ENCODE peak calls at places on chromosomes 7 and 10, in six cellular contexts. One of them, this sample, is unnamed. For H3K4me1, the result is how much of the 10 kb centered on the place peaks cover.

GRCh38 chr10:7409732-7410168 is 1.1 kb downstream of the SFMBT2 start:
- DNase-seq in spleen: no peak
- DNase-seq in Panc1: no peak
- DNase-seq in HCT116: no peak
- DNase-seq in SK-N-SH: peak
- DNase-seq in endothelial cell of umbilical vein: no peak
- DNase-seq in this sample: no peak

GRCh38 chr10:23021430-23021829 is 73.9 kb upstream of the MSRB2 start:
- DNase-seq in spleen: no peak
- DNase-seq in Panc1: no peak
- DNase-seq in HCT116: no peak
- DNase-seq in SK-N-SH: no peak
- DNase-seq in endothelial cell of umbilical vein: no peak
- DNase-seq in this sample: no peak

GRCh38 chr10:102629661-102630614 is 14.3 kb upstream of the TRIM8 start:
- DNase-seq in spleen: peak
- DNase-seq in Panc1: no peak
- DNase-seq in HCT116: no peak
- DNase-seq in SK-N-SH: no peak
- DNase-seq in endothelial cell of umbilical vein: peak
- DNase-seq in this sample: no peak

GRCh38 chr7:36961691-36962090 is 237.4 kb upstream of the AOAH start:
- DNase-seq in spleen: no peak
- DNase-seq in Panc1: no peak
- DNase-seq in HCT116: no peak
- DNase-seq in SK-N-SH: no peak
- DNase-seq in endothelial cell of umbilical vein: no peak
- DNase-seq in this sample: no peak

GRCh38 chr10:96416643-96417042 is 57.8 kb upstream of the OPALIN start:
- DNase-seq in spleen: no peak
- DNase-seq in Panc1: no peak
- DNase-seq in HCT116: no peak
- DNase-seq in SK-N-SH: no peak
- DNase-seq in endothelial cell of umbilical vein: no peak
- DNase-seq in this sample: peak

GRCh38 chr10:13634207-13634606 is 47.4 kb downstream of the PRPF18 start:
- DNase-seq in spleen: no peak
- DNase-seq in Panc1: no peak
- DNase-seq in HCT116: no peak
- DNase-seq in SK-N-SH: no peak
- DNase-seq in endothelial cell of umbilical vein: no peak
- DNase-seq in this sample: no peak

GRCh38 chr7:12889391-12889790 is 202.0 kb downstream of the ARL4A start:
- DNase-seq in spleen: no peak
- DNase-seq in Panc1: no peak
- DNase-seq in HCT116: no peak
- DNase-seq in SK-N-SH: no peak
- DNase-seq in endothelial cell of umbilical vein: no peak
- DNase-seq in this sample: no peak

GRCh38 chr10:73529089-73529832 is 33.4 kb upstream of the PPP3CB start:
- DNase-seq in spleen: no peak
- DNase-seq in Panc1: peak
- DNase-seq in HCT116: peak
- DNase-seq in SK-N-SH: peak
- DNase-seq in endothelial cell of umbilical vein: peak
- DNase-seq in this sample: no peak

GRCh38 chr10:124074471-124075109 is 18.8 kb downstream of the CHST15 start:
- DNase-seq in spleen: peak
- DNase-seq in Panc1: no peak
- DNase-seq in HCT116: no peak
- DNase-seq in SK-N-SH: no peak
- DNase-seq in endothelial cell of umbilical vein: no peak
- DNase-seq in this sample: no peak

GRCh38 chr10:22505923-22506685 is 160.8 kb downstream of the SPAG6 start:
- DNase-seq in spleen: peak
- DNase-seq in Panc1: no peak
- DNase-seq in HCT116: no peak
- DNase-seq in SK-N-SH: no peak
- DNase-seq in endothelial cell of umbilical vein: no peak
- DNase-seq in this sample: no peak

GRCh38 chr7:16356241-16356958 is 64.9 kb downstream of the CRPPA start:
- DNase-seq in spleen: no peak
- DNase-seq in Panc1: no peak
- DNase-seq in HCT116: no peak
- DNase-seq in SK-N-SH: peak
- DNase-seq in endothelial cell of umbilical vein: no peak
- DNase-seq in this sample: no peak

GRCh38 chr7:22654836-22655235 is 72.2 kb upstream of the IL6 start:
- DNase-seq in spleen: no peak
- DNase-seq in Panc1: no peak
- DNase-seq in HCT116: no peak
- DNase-seq in SK-N-SH: no peak
- DNase-seq in endothelial cell of umbilical vein: no peak
- DNase-seq in this sample: no peak

GRCh38 chr7:116195451-116195850 is 14.9 kb upstream of the TES start:
- DNase-seq in spleen: no peak
- DNase-seq in Panc1: no peak
- DNase-seq in HCT116: no peak
- DNase-seq in SK-N-SH: no peak
- DNase-seq in endothelial cell of umbilical vein: peak
- DNase-seq in this sample: no peak

GRCh38 chr10:77236700-77237099 is 400.9 kb downstream of the KCNMA1 start:
- DNase-seq in spleen: no peak
- DNase-seq in Panc1: no peak
- DNase-seq in HCT116: no peak
- DNase-seq in SK-N-SH: no peak
- DNase-seq in endothelial cell of umbilical vein: no peak
- DNase-seq in this sample: no peak

GRCh38 chr10:69088471-69088769 is 517 bp downstream of the SRGN start:
- DNase-seq in spleen: no peak
- DNase-seq in Panc1: no peak
- DNase-seq in HCT116: no peak
- DNase-seq in SK-N-SH: no peak
- DNase-seq in endothelial cell of umbilical vein: no peak
- DNase-seq in this sample: no peak

DNA sequence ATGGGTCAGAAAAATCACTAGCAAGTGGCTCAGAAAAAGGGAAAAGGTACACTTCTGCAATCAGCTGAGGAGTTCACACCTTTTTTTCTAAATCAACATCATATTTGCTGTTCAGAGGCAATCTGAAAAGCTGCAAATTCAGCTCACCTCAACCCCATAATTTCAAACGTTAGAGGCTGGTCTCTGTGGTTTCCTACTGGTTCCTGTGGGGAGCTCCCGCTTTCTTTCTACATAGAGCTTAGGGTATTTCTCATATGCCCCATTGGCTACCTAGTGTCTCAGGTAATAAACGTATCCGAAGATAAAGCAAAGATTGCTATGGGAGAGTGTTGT is 5.2 kb upstream of the ZNF22 start:
- DNase-seq in spleen: no peak
- DNase-seq in Panc1: no peak
- DNase-seq in HCT116: no peak
- DNase-seq in SK-N-SH: no peak
- DNase-seq in endothelial cell of umbilical vein: no peak
- DNase-seq in this sample: peak
- H3K4me1 ChIP-seq in spleen: under half
- H3K4me1 ChIP-seq in Panc1: under half
- H3K4me1 ChIP-seq in HCT116: under half
- H3K4me1 ChIP-seq in SK-N-SH: under half
- H3K4me1 ChIP-seq in endothelial cell of umbilical vein: under half
- H3K4me1 ChIP-seq in this sample: half or more

DNA sequence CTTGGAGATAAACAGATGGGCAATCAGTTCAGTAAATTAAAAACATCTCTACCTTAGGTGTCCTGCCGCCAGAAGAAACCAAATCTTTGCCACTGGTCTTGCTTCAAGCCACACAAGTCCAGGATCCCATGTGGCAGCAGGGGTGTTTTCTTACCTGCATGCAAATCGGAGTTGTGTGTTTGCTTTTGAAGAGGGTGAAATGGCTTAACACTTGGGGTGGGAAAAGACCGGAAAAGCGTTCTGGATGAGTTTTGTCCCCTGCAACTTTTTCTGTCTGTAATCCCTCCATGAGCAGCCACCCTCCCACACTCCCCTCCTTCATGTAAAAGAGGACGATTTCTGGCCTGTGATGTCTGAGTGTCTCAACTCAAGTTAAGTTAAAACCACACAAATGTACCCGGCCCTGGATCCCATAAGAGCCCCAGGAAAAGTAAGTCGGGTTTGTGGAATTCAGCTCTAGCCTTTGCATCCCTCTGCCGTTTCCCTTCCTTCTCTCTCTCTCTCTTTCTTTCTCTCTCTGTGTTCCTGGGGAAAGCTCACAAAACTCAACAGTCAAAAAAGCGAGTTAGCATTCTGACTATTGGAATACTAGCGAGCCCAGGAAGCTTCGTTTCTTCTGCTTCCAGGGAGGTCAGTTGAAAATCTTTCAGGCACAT is 178.5 kb downstream of the TCF7L2 start:
- DNase-seq in spleen: no peak
- DNase-seq in Panc1: no peak
- DNase-seq in HCT116: no peak
- DNase-seq in SK-N-SH: no peak
- DNase-seq in endothelial cell of umbilical vein: no peak
- DNase-seq in this sample: no peak
- H3K27ac ChIP-seq in spleen: peak
- H3K27ac ChIP-seq in Panc1: peak
- H3K27ac ChIP-seq in HCT116: no peak
- H3K27ac ChIP-seq in SK-N-SH: no peak
- H3K27ac ChIP-seq in endothelial cell of umbilical vein: no peak
- H3K27ac ChIP-seq in this sample: peak

GRCh38 chr7:620052-620451 is 100.4 kb upstream of the PDGFA start:
- DNase-seq in spleen: no peak
- DNase-seq in Panc1: no peak
- DNase-seq in HCT116: no peak
- DNase-seq in SK-N-SH: no peak
- DNase-seq in endothelial cell of umbilical vein: peak
- DNase-seq in this sample: no peak

GRCh38 chr7:620885-621284 is 101.2 kb upstream of the PDGFA start:
- DNase-seq in spleen: no peak
- DNase-seq in Panc1: no peak
- DNase-seq in HCT116: no peak
- DNase-seq in SK-N-SH: no peak
- DNase-seq in endothelial cell of umbilical vein: no peak
- DNase-seq in this sample: no peak

GRCh38 chr7:619356-619840 is 99.8 kb upstream of the PDGFA start:
- DNase-seq in spleen: peak
- DNase-seq in Panc1: no peak
- DNase-seq in HCT116: no peak
- DNase-seq in SK-N-SH: no peak
- DNase-seq in endothelial cell of umbilical vein: no peak
- DNase-seq in this sample: no peak

GRCh38 chr7:617614-618538 is 98.2 kb upstream of the PDGFA start:
- DNase-seq in spleen: peak
- DNase-seq in Panc1: no peak
- DNase-seq in HCT116: no peak
- DNase-seq in SK-N-SH: no peak
- DNase-seq in endothelial cell of umbilical vein: no peak
- DNase-seq in this sample: no peak

DNA sequence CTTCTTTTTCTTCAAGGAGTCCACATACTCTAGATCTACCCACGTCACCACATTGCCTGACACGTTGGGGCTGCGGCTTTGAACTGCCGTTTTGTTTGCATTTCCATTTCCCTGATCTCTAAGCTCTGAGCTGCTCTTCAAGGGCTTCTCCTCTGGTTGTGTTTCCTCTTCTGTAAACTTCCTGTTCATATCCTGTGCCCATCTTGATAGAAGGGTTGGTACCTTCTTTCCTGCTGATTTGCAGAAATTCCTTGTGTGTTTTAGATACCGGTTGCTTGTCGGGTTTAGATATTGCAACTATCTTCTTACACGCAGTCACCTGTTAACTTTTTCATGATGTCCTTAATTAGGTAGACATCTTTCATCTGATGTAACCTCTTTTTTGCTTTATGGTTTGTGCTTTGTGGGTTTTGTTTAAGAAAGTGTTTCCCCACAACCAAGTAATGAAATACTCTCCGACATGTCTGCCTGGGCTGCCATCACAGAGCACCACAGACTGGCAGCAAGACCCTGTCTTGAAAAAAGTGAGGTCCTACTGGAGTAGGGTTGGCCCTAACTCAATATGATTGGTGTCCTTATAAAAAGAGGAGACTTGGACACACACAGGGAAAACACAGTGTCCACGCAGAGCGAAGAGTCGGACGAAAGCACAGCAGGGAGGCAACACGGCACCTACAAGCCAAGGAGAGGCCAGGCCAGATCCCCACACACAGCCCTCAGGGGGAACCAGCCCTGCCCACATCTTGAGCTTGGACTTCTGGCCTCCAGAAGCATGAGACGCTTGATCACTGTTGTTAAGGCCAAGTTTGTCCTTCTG is 99.1 kb upstream of the PDGFA start:
- DNase-seq in spleen: peak
- DNase-seq in Panc1: no peak
- DNase-seq in HCT116: no peak
- DNase-seq in SK-N-SH: no peak
- DNase-seq in endothelial cell of umbilical vein: no peak
- DNase-seq in this sample: no peak
- TF ChIP-seq POLR2AphosphoS5 in spleen: no peak
- TF ChIP-seq POLR2AphosphoS5 in Panc1: no peak
- TF ChIP-seq POLR2AphosphoS5 in HCT116: no peak
- TF ChIP-seq POLR2AphosphoS5 in SK-N-SH: no peak
- TF ChIP-seq POLR2AphosphoS5 in endothelial cell of umbilical vein: no peak
- TF ChIP-seq POLR2AphosphoS5 in this sample: no peak

DNA sequence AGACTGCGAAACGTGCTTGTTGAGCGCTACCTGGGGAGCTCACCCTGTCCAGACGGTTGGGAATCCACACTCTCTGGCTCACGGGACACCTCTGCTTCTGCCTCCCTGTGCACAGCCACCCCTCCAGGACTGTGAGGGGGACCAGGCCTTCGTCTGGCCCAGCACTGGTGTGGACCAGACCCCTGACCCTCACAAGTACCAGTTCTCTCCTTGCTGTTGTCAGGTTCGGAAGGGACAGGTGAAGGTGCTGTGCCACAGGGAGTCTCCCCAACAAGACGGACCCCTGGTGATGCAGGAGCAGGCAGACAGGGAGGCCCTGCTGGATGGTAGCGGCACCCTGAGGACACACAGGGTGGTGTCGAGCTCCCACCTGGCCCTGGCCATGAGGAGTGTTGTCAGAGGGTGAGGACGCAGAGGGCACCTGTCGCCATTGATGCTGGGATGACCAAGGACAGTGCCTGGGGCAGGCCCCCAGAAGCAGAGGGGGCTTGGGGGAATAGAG is 15.2 kb downstream of the RASGEF1A start:
- DNase-seq in spleen: peak
- DNase-seq in Panc1: no peak
- DNase-seq in HCT116: no peak
- DNase-seq in SK-N-SH: peak
- DNase-seq in endothelial cell of umbilical vein: no peak
- DNase-seq in this sample: no peak
- H3K4me1 ChIP-seq in spleen: under half
- H3K4me1 ChIP-seq in Panc1: under half
- H3K4me1 ChIP-seq in HCT116: under half
- H3K4me1 ChIP-seq in SK-N-SH: under half
- H3K4me1 ChIP-seq in endothelial cell of umbilical vein: under half
- H3K4me1 ChIP-seq in this sample: under half